ENCODE peak calls at places on chromosome 18, in four cellular contexts. One of them, this sample, is unnamed.

GRCh38 chr18:389658-390357 is 110.7 kb downstream of the COLEC12 start:
- DNase-seq in transverse colon: no peak
- DNase-seq in breast epithelium: no peak
- DNase-seq in HFF-Myc: no peak
- DNase-seq in this sample: no peak

GRCh38 chr18:49656098-49656591 is 94.3 kb downstream of the LIPG start:
- DNase-seq in transverse colon: no peak
- DNase-seq in HFF-Myc: peak; percentile 44
- DNase-seq in breast epithelium: no peak
- DNase-seq in this sample: peak; percentile 72

GRCh38 chr18:7728297-7728696 is 161.2 kb downstream of the PTPRM start:
- DNase-seq in HFF-Myc: peak; percentile 20
- DNase-seq in transverse colon: no peak
- DNase-seq in breast epithelium: no peak
- DNase-seq in this sample: no peak

GRCh38 chr18:48901145-48902022 is 49.4 kb downstream of the SMAD7 start:
- DNase-seq in transverse colon: no peak
- DNase-seq in HFF-Myc: no peak
- DNase-seq in breast epithelium: no peak
- DNase-seq in this sample: no peak

GRCh38 chr18:9091066-9091476 is 11.4 kb upstream of the NDUFV2 start:
- DNase-seq in HFF-Myc: no peak
- DNase-seq in transverse colon: no peak
- DNase-seq in breast epithelium: no peak
- DNase-seq in this sample: no peak

GRCh38 chr18:63477972-63478371 is 1.2 kb downstream of the SERPINB5 start:
- DNase-seq in HFF-Myc: no peak
- DNase-seq in breast epithelium: no peak
- DNase-seq in transverse colon: no peak
- DNase-seq in this sample: peak; percentile 13

GRCh38 chr18:49762191-49763077 is 50.9 kb downstream of the ACAA2 start:
- DNase-seq in breast epithelium: no peak
- DNase-seq in HFF-Myc: no peak
- DNase-seq in transverse colon: no peak
- DNase-seq in this sample: no peak

GRCh38 chr18:2572892-2573291 is 1.5 kb downstream of the NDC80 start:
- DNase-seq in HFF-Myc: no peak
- DNase-seq in breast epithelium: no peak
- DNase-seq in transverse colon: no peak
- DNase-seq in this sample: peak; percentile 28

GRCh38 chr18:8298186-8298585 is 311.1 kb upstream of the RAB12 start:
- DNase-seq in breast epithelium: no peak
- DNase-seq in HFF-Myc: no peak
- DNase-seq in transverse colon: no peak
- DNase-seq in this sample: no peak

GRCh38 chr18:5237083-5237722 is 40.1 kb upstream of the AKAIN1 start:
- DNase-seq in breast epithelium: no peak
- DNase-seq in HFF-Myc: peak; percentile 10
- DNase-seq in transverse colon: no peak
- DNase-seq in this sample: peak; percentile 11

DNA sequence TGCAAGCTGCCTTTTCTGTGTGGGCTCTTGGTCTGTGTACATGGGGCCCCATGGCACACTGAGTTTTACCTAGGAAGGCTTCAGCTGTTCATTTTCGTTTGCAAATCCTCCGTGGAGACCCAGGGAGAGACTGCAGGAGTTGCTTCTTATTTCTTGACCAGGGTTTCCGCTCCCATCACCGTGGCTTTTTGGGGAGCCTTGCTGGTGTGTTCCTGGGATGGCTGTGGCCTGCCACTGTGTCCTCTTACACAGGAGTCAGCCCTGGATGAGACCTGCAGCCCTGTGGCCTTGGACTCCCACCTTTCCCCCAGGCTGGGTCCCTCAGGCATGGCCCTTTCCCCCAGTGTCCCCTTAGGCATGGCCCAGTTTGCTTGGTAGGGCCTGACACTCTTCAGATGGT is 137.0 kb downstream of the FAM210A start:
- DNase-seq in HFF-Myc: no peak
- DNase-seq in transverse colon: no peak
- DNase-seq in breast epithelium: no peak
- DNase-seq in this sample: no peak
- H3K4me3 ChIP-seq in HFF-Myc: no peak overlapping the region
- H3K4me3 ChIP-seq in transverse colon: no peak overlapping the region
- H3K4me3 ChIP-seq in breast epithelium: no peak overlapping the region
- H3K4me3 ChIP-seq in this sample: no peak overlapping the region

DNA sequence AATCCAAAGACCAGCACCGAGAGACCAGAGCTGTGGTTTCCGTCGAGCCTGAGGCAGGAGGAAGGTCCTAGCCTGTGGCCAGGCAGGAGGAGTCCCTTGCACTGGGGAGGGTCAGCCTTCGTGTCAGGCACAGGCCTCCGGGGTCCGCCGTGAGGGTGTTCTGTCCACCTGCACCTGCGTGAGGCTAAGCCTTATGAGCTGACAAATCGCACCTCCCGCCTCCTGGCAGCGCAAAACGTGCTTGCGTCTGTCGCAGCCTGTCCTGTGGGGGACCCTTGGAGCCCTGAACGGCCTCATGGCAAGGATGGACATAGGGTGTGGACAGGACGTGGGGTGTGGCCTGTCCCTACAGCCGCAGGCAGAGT is 73.3 kb downstream of the KCNG2 start:
- DNase-seq in breast epithelium: no peak
- DNase-seq in HFF-Myc: no peak
- DNase-seq in transverse colon: no peak
- DNase-seq in this sample: no peak
- TF ChIP-seq CTCF in breast epithelium: no peak
- TF ChIP-seq CTCF in HFF-Myc: no peak
- TF ChIP-seq CTCF in transverse colon: no peak
- TF ChIP-seq CTCF in this sample: no peak

DNA sequence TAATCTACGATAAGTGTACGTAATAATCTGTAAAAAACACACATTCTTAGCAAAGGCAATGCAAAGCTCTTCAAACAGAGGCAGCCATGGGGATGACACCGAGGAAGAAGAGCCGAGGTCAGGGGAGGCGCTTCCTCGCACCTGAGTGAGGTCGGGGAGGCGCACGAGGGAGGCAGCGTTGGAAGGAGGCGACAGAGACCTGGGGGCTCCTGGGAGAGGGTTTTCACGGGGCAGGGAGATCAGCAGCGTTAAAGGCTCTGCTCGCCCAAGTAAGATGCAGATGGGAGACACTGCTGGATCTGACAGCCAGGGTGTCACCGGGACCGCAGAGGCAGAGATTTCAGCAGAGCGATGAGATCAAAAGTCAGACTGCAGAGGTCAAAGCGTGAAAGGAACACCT is 143.1 kb downstream of the L3MBTL4 start:
- DNase-seq in HFF-Myc: no peak
- DNase-seq in breast epithelium: no peak
- DNase-seq in transverse colon: no peak
- DNase-seq in this sample: no peak
- H3K4me3 ChIP-seq in HFF-Myc: no peak overlapping the region
- H3K4me3 ChIP-seq in breast epithelium: no peak overlapping the region
- H3K4me3 ChIP-seq in transverse colon: no peak overlapping the region
- H3K4me3 ChIP-seq in this sample: no peak overlapping the region

GRCh38 chr18:34959211-34959829 is 81.9 kb upstream of the MAPRE2 start:
- DNase-seq in HFF-Myc: no peak
- DNase-seq in breast epithelium: no peak
- DNase-seq in transverse colon: no peak
- DNase-seq in this sample: no peak

GRCh38 chr18:34957864-34958259 is 83.4 kb upstream of the MAPRE2 start:
- DNase-seq in transverse colon: no peak
- DNase-seq in HFF-Myc: no peak
- DNase-seq in breast epithelium: no peak
- DNase-seq in this sample: no peak

GRCh38 chr18:34956663-34957062 is 84.5 kb upstream of the MAPRE2 start:
- DNase-seq in transverse colon: no peak
- DNase-seq in breast epithelium: no peak
- DNase-seq in HFF-Myc: no peak
- DNase-seq in this sample: no peak

GRCh38 chr18:34957119-34957863 is 83.9 kb upstream of the MAPRE2 start:
- DNase-seq in transverse colon: no peak
- DNase-seq in HFF-Myc: no peak
- DNase-seq in breast epithelium: no peak
- DNase-seq in this sample: peak; percentile 38

DNA sequence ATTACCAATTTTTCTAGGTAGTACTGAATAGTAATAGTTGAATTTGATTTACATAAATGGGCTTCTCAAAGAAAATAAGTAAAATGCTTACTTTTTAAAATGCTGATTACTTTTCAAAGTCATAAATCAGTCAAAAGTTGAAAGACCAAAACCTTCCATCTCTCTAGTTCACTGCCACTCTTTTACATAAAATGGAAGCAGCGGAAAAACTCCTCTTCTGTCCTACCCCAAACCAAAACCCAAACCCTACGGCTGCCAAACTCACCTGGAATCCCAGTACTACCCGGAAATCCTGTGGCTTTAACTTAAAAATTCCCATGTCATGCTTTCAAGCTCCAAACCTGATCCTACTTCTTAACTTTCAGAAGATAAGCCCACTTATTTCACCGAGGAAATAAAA is 81.2 kb upstream of the MAPRE2 start:
- DNase-seq in transverse colon: no peak
- DNase-seq in breast epithelium: no peak
- DNase-seq in HFF-Myc: no peak
- DNase-seq in this sample: no peak
- TF ChIP-seq CTCF in transverse colon: no peak
- TF ChIP-seq CTCF in breast epithelium: no peak
- TF ChIP-seq CTCF in HFF-Myc: no peak
- TF ChIP-seq CTCF in this sample: no peak

DNA sequence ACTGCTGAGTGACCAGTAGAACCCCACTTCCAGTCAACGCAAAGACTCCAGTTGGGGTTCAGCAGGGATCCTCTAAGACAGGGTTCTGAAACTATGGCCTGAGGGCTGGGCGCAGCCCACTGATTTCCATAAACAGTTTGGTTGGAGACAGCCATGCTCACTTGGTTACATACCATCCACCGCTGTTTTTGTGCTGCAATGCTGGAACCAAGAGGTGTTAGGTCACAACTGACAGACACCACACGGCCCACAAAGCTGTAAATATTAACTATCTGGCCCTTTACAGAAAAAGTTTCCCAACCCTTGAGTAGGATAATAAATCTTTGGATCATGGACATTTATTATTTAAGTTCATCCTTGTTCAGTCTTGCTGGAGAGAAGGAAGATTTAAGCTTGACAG is 8.4 kb upstream of the CD226 start:
- DNase-seq in HFF-Myc: no peak
- DNase-seq in transverse colon: no peak
- DNase-seq in breast epithelium: no peak
- DNase-seq in this sample: no peak
- H3K4me3 ChIP-seq in HFF-Myc: no peak overlapping the region
- H3K4me3 ChIP-seq in transverse colon: no peak overlapping the region
- H3K4me3 ChIP-seq in breast epithelium: no peak overlapping the region
- H3K4me3 ChIP-seq in this sample: no peak overlapping the region

This sample was measured in cardiac fibroblast.